ENCODE peak calls at places on chromosome 12, in six cellular contexts. One of them, this sample, is unnamed.

GRCh38 chr12:3161861-3162260 is 84.7 kb downstream of the TSPAN9 start:
- DNase-seq in upper lobe of right lung: no peak
- DNase-seq in cardiac fibroblast: no peak
- DNase-seq in pancreas: no peak
- DNase-seq in H9: no peak
- DNase-seq in mucosa of descending colon: no peak
- DNase-seq in this sample: no peak

GRCh38 chr12:112386726-112387125 is 4.5 kb upstream of the HECTD4 start:
- DNase-seq in mucosa of descending colon: no peak
- DNase-seq in cardiac fibroblast: peak; percentile 90
- DNase-seq in pancreas: no peak
- DNase-seq in upper lobe of right lung: no peak
- DNase-seq in H9: no peak
- DNase-seq in this sample: no peak

GRCh38 chr12:93256258-93256969 is 121.3 kb upstream of the NUDT4 start:
- DNase-seq in mucosa of descending colon: no peak
- DNase-seq in cardiac fibroblast: no peak
- DNase-seq in H9: no peak
- DNase-seq in upper lobe of right lung: no peak
- DNase-seq in pancreas: no peak
- DNase-seq in this sample: no peak

GRCh38 chr12:131102991-131103609 is 149.4 kb downstream of the ADGRD1 start:
- DNase-seq in upper lobe of right lung: peak; percentile 57
- DNase-seq in pancreas: no peak
- DNase-seq in H9: peak; percentile 35
- DNase-seq in cardiac fibroblast: no peak
- DNase-seq in mucosa of descending colon: no peak
- DNase-seq in this sample: peak; percentile 10

GRCh38 chr12:117456076-117456475 is 94.7 kb upstream of the NOS1 start:
- DNase-seq in H9: no peak
- DNase-seq in mucosa of descending colon: no peak
- DNase-seq in upper lobe of right lung: no peak
- DNase-seq in pancreas: no peak
- DNase-seq in cardiac fibroblast: no peak
- DNase-seq in this sample: no peak

GRCh38 chr12:65822732-65823480 is 1.4 kb upstream of the HMGA2 start:
- DNase-seq in H9: peak; percentile 93
- DNase-seq in mucosa of descending colon: peak; percentile 76
- DNase-seq in cardiac fibroblast: peak; percentile 81
- DNase-seq in pancreas: peak; percentile 13
- DNase-seq in upper lobe of right lung: no peak
- DNase-seq in this sample: no peak

GRCh38 chr12:12482959-12483358 is 79.7 kb downstream of the DUSP16 start:
- DNase-seq in mucosa of descending colon: no peak
- DNase-seq in H9: no peak
- DNase-seq in pancreas: no peak
- DNase-seq in cardiac fibroblast: no peak
- DNase-seq in upper lobe of right lung: no peak
- DNase-seq in this sample: no peak

GRCh38 chr12:31590730-31591307 is at the start of gene DENND5B:
- DNase-seq in mucosa of descending colon: peak; percentile 78
- DNase-seq in pancreas: peak; percentile 77
- DNase-seq in cardiac fibroblast: peak; percentile 53
- DNase-seq in H9: peak; percentile 65
- DNase-seq in upper lobe of right lung: peak; percentile 87
- DNase-seq in this sample: peak; percentile 82

GRCh38 chr12:78392918-78393317 is 471.7 kb upstream of the SYT1 start:
- DNase-seq in cardiac fibroblast: peak; percentile 61
- DNase-seq in pancreas: no peak
- DNase-seq in upper lobe of right lung: no peak
- DNase-seq in mucosa of descending colon: no peak
- DNase-seq in H9: no peak
- DNase-seq in this sample: no peak

GRCh38 chr12:50555471-50555885 is 50.7 kb downstream of the DIP2B start:
- DNase-seq in mucosa of descending colon: no peak
- DNase-seq in pancreas: no peak
- DNase-seq in upper lobe of right lung: no peak
- DNase-seq in cardiac fibroblast: no peak
- DNase-seq in H9: no peak
- DNase-seq in this sample: no peak

GRCh38 chr12:3257411-3257810 is 180.2 kb downstream of the TSPAN9 start:
- DNase-seq in H9: no peak
- DNase-seq in pancreas: no peak
- DNase-seq in cardiac fibroblast: no peak
- DNase-seq in upper lobe of right lung: no peak
- DNase-seq in mucosa of descending colon: no peak
- DNase-seq in this sample: no peak

GRCh38 chr12:20513189-20513588 is 144.9 kb downstream of the PDE3A start:
- DNase-seq in H9: no peak
- DNase-seq in mucosa of descending colon: no peak
- DNase-seq in cardiac fibroblast: peak; percentile 65
- DNase-seq in upper lobe of right lung: no peak
- DNase-seq in pancreas: no peak
- DNase-seq in this sample: no peak

GRCh38 chr12:58905422-58905821 is 14.9 kb downstream of the LRIG3 start:
- DNase-seq in mucosa of descending colon: no peak
- DNase-seq in cardiac fibroblast: no peak
- DNase-seq in upper lobe of right lung: no peak
- DNase-seq in H9: no peak
- DNase-seq in pancreas: no peak
- DNase-seq in this sample: no peak

GRCh38 chr12:91978143-91978542 is 167.5 kb downstream of the BTG1 start:
- DNase-seq in pancreas: no peak
- DNase-seq in cardiac fibroblast: no peak
- DNase-seq in upper lobe of right lung: no peak
- DNase-seq in H9: no peak
- DNase-seq in mucosa of descending colon: no peak
- DNase-seq in this sample: no peak

GRCh38 chr12:44874981-44875416 is 1.1 kb downstream of the NELL2 start:
- DNase-seq in pancreas: no peak
- DNase-seq in H9: peak; percentile 57
- DNase-seq in cardiac fibroblast: no peak
- DNase-seq in mucosa of descending colon: no peak
- DNase-seq in upper lobe of right lung: no peak
- DNase-seq in this sample: no peak

GRCh38 chr12:66087365-66087943 is 43.1 kb downstream of the LLPH start:
- DNase-seq in pancreas: peak; percentile 36
- DNase-seq in upper lobe of right lung: no peak
- DNase-seq in H9: peak; percentile 60
- DNase-seq in mucosa of descending colon: no peak
- DNase-seq in cardiac fibroblast: peak; percentile 87
- DNase-seq in this sample: no peak

GRCh38 chr12:72075891-72076557 is 137.4 kb downstream of the TPH2 start:
- DNase-seq in H9: peak; percentile 44
- DNase-seq in cardiac fibroblast: no peak
- DNase-seq in mucosa of descending colon: no peak
- DNase-seq in pancreas: no peak
- DNase-seq in upper lobe of right lung: peak; percentile 49
- DNase-seq in this sample: no peak

GRCh38 chr12:122366685-122367475 is 55.6 kb downstream of the CLIP1 start:
- DNase-seq in H9: peak; percentile 66
- DNase-seq in pancreas: no peak
- DNase-seq in upper lobe of right lung: no peak
- DNase-seq in cardiac fibroblast: peak; percentile 96
- DNase-seq in mucosa of descending colon: no peak
- DNase-seq in this sample: no peak

GRCh38 chr12:91633734-91634357 is 451.2 kb upstream of the DCN start:
- DNase-seq in cardiac fibroblast: no peak
- DNase-seq in H9: peak; percentile 30
- DNase-seq in mucosa of descending colon: no peak
- DNase-seq in pancreas: no peak
- DNase-seq in upper lobe of right lung: no peak
- DNase-seq in this sample: no peak

GRCh38 chr12:64780531-64781373 is 21.5 kb upstream of the GNS start:
- DNase-seq in pancreas: peak; percentile 85
- DNase-seq in mucosa of descending colon: peak; percentile 81
- DNase-seq in cardiac fibroblast: no peak
- DNase-seq in H9: peak; percentile 73
- DNase-seq in upper lobe of right lung: peak; percentile 91
- DNase-seq in this sample: peak; percentile 41
- TF ChIP-seq CTCF in pancreas: no peak
- TF ChIP-seq CTCF in mucosa of descending colon: no peak
- TF ChIP-seq CTCF in cardiac fibroblast: no peak
- TF ChIP-seq CTCF in H9: peak; percentile 21
- TF ChIP-seq CTCF in upper lobe of right lung: no peak
- TF ChIP-seq CTCF in this sample: no peak

DNA sequence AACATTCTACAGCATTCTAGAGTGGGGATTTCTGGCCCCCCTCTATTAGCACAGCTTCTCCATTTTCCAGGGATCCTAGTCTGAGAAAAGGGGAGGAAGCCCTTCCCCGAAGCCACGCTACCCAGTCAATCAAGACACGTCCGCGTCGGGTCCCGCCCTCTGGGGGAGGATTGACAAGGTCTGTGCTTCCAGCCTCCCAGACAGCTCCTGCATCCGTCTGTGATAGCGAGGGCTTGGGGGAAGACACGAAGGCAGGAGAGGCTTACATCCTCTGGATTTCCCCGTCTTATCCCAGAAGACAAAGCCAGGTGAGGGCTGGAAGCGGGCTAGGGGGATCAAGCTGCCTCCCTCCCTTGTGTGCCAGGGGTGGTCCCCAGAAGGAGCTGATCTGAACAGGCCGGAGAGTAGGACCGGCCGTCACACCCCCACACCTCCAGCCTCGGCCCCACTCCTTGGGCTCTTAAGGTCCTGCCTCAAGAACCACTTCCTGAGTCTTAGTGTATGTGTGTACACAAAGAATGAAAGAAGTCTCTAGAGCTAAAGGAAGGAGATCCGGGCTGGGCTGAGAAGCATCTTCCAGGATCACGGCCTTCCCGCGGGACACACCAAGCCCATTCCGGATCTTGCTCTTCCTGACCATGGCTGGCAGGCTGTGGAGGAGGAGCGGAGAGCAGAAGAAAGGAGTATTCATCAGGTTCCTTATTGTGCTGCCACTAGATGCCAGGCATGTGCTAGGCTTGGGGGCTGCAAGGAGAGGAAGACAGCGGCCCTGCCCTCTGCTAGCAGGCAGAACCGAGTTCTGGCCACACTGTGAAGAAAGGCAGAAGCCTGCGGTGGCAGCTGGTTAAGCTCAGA is 1.0 kb upstream of the CD63 start:
- DNase-seq in mucosa of descending colon: peak; percentile 93
- DNase-seq in upper lobe of right lung: peak; percentile 95
- DNase-seq in pancreas: peak; percentile 90
- DNase-seq in H9: peak; percentile 94
- DNase-seq in cardiac fibroblast: peak; percentile 94
- DNase-seq in this sample: peak; percentile 45
- TF ChIP-seq CTCF in mucosa of descending colon: no peak
- TF ChIP-seq CTCF in upper lobe of right lung: no peak
- TF ChIP-seq CTCF in pancreas: no peak
- TF ChIP-seq CTCF in H9: no peak
- TF ChIP-seq CTCF in cardiac fibroblast: no peak
- TF ChIP-seq CTCF in this sample: no peak

GRCh38 chr12:48536602-48537001 is 11.2 kb downstream of the OR8S1 start:
- DNase-seq in pancreas: no peak
- DNase-seq in H9: no peak
- DNase-seq in cardiac fibroblast: no peak
- DNase-seq in upper lobe of right lung: no peak
- DNase-seq in mucosa of descending colon: no peak
- DNase-seq in this sample: no peak

DNA sequence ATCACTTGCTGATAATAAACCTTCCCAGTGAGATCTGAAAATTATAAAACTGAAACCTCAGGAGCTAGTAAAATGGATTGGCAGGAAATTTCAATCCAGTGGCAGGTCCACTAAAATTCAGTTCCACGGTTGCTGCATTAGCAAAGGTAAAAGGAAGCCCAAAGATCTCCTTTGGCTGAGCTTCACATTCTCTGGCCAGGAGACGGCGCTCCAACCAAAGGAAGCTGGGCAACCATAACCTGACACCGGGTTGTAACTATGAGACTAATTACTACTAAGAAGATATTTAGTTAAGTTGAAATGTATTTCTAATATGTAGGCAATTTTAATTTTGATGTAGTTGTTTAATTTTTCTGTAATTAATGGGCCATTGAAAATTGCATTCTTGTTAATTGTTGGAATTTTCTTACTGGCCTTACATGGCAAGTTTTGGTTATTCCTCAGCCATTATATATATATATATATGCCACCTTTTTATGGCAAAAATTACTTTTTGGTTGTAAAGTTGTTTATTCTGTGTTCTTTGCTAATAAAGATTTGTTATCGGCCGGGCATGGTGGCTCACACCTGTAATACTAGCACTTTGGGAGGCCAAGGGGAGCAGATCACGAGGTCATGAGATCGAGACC is 17.0 kb downstream of the OR8S1 start:
- DNase-seq in upper lobe of right lung: peak; percentile 71
- DNase-seq in cardiac fibroblast: peak; percentile 52
- DNase-seq in pancreas: no peak
- DNase-seq in H9: peak; percentile 55
- DNase-seq in mucosa of descending colon: no peak
- DNase-seq in this sample: no peak
- TF ChIP-seq CTCF in upper lobe of right lung: peak; percentile 64
- TF ChIP-seq CTCF in cardiac fibroblast: peak; percentile 85
- TF ChIP-seq CTCF in pancreas: no peak
- TF ChIP-seq CTCF in H9: peak; percentile 75
- TF ChIP-seq CTCF in mucosa of descending colon: peak; percentile 40
- TF ChIP-seq CTCF in this sample: no peak

DNA sequence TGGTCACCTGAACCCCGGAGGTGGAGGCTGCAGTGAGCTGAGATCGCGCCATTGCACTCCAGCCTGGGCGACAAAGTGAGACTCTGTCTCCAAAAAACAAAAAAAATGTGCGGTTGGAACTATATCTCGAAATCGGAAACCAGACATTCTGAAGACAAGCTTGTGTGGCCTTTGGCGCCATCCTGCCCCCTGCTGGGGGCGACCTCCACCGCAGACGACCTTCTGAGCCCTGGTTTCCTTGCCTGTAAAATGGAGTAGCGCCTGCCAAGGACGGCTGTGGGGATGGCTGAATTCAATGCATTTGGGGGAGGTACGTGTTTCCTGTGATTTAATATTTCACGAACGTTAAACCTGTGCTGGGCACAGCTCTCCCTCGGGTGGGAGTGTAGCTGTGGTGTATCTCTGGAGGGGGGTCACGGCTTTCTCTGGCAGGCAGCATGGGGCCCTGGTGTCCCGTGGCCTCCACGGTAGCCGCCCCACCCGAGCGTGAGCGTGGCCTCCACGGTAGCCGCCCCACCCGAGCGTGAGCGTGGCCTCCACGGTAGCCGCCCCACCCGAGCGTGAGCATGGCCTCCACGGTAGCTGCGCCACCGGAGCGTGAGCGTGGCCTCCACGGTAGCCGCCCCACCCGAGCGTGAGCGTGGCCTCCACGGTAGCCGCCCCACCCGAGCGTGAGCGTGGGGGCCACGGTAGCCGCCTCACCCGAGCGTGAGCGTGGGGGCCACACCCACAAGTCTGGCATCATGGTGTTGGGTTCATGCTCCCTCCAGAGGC is 55.3 kb downstream of the LRCOL1 start:
- DNase-seq in H9: no peak
- DNase-seq in upper lobe of right lung: no peak
- DNase-seq in cardiac fibroblast: no peak
- DNase-seq in mucosa of descending colon: no peak
- DNase-seq in pancreas: no peak
- DNase-seq in this sample: no peak
- TF ChIP-seq CTCF in H9: peak; percentile 60
- TF ChIP-seq CTCF in upper lobe of right lung: peak; percentile 27
- TF ChIP-seq CTCF in cardiac fibroblast: peak; percentile 29
- TF ChIP-seq CTCF in mucosa of descending colon: no peak
- TF ChIP-seq CTCF in pancreas: no peak
- TF ChIP-seq CTCF in this sample: no peak

This sample was measured in activated B cell treated with CpG ODN at 0.5 μM for 24 hours.